ENCODE peak calls at places on chromosomes 7 and 10, in four cellular contexts. O is T-helper 2 cell, M is ELR, V is hepatocyte. A is an unnamed sample.

GRCh38 chr10:29186221-29186620 is 102.6 kb upstream of the LYZL1 start:
- DNase-seq in O (no peak), M (peak), V (no peak), A (no peak)

GRCh38 chr10:21100190-21100589 is 203.1 kb upstream of the NEBL start:
- DNase-seq in O (no peak), M (no peak), V (no peak), A (no peak)

GRCh38 chr7:114922151-114922651 is 307 bp downstream of the MDFIC start:
- DNase-seq in O (peak), M (peak), V (peak), A (peak)

GRCh38 chr7:157628456-157628855 is 291.7 kb downstream of the DNAJB6 start:
- DNase-seq in O (no peak), M (no peak), V (no peak), A (no peak)

GRCh38 chr10:96700477-96701099 is 19.7 kb downstream of the PIK3AP1 start:
- DNase-seq in O (no peak), M (no peak), V (no peak), A (no peak)

GRCh38 chr7:136144182-136144581 is 167.0 kb upstream of the MTPN start:
- DNase-seq in O (no peak), M (no peak), V (no peak), A (no peak)

GRCh38 chr7:71482284-71482683 is 350.3 kb downstream of the GALNT17 start:
- DNase-seq in O (no peak), M (no peak), V (no peak), A (no peak)

GRCh38 chr7:4164556-4164955 is 517.5 kb upstream of the FOXK1 start:
- DNase-seq in O (no peak), M (no peak), V (no peak), A (no peak)

GRCh38 chr7:131076711-131077170 is 250.9 kb upstream of the MKLN1 start:
- DNase-seq in O (no peak), M (peak), V (peak), A (peak)

GRCh38 chr10:133251388-133252222 is 13.9 kb downstream of the VENTX start:
- DNase-seq in O (no peak), M (no peak), V (no peak), A (no peak)

GRCh38 chr7:28330384-28331070 is 81.8 kb upstream of the CREB5 start:
- DNase-seq in O (no peak), M (peak), V (no peak), A (peak)

GRCh38 chr7:108525327-108525984 is 479 bp downstream of the PNPLA8 start:
- DNase-seq in O (no peak), M (peak), V (peak), A (peak)

GRCh38 chr7:149409889-149410288 is 51.0 kb downstream of the ZNF777 start:
- DNase-seq in O (no peak), M (no peak), V (no peak), A (no peak)

GRCh38 chr10:4183761-4184261 is 398.8 kb upstream of the KLF6 start:
- DNase-seq in O (no peak), M (peak), V (peak), A (peak)

GRCh38 chr10:73044378-73045285 is 52.0 kb downstream of the P4HA1 start:
- DNase-seq in O (no peak), M (peak), V (no peak), A (peak)

GRCh38 chr7:2603388-2603965 is 28.3 kb upstream of the TTYH3 start:
- DNase-seq in O (no peak), M (no peak), V (no peak), A (no peak)

A was measured in HCEC 1CT.